ENCODE peak calls at places on chromosomes 2 and 18, in eight cellular contexts. One of them, this sample, is unnamed.

GRCh38 chr2:217289909-217290283 is 430.0 kb upstream of the TNP1 start:
- DNase-seq in cortex of kidney: no peak
- DNase-seq in frontal cortex: no peak
- DNase-seq in Peyer's patch: no peak
- DNase-seq in PC-3: peak; percentile 74
- DNase-seq in activated CD4-positive, alpha-beta T cell treated with anti-CD3 and anti-CD28 coated beads, Interleukin-2, amount 50 U/mL, for 4 hours: no peak
- DNase-seq in central memory CD8-positive, alpha-beta T cell: no peak
- DNase-seq in activated T-cell treated with anti-CD3 and anti-CD28 coated beads, Interleukin-2, amount 50 U/mL, for 48 hours: no peak
- DNase-seq in this sample: peak; percentile 93

GRCh38 chr2:62471816-62472215 is 34.2 kb downstream of the TMEM17 start:
- DNase-seq in cortex of kidney: no peak
- DNase-seq in frontal cortex: no peak
- DNase-seq in Peyer's patch: no peak
- DNase-seq in PC-3: no peak
- DNase-seq in activated CD4-positive, alpha-beta T cell treated with anti-CD3 and anti-CD28 coated beads, Interleukin-2, amount 50 U/mL, for 4 hours: no peak
- DNase-seq in central memory CD8-positive, alpha-beta T cell: no peak
- DNase-seq in activated T-cell treated with anti-CD3 and anti-CD28 coated beads, Interleukin-2, amount 50 U/mL, for 48 hours: no peak
- DNase-seq in this sample: no peak

GRCh38 chr2:102839668-102840388 is 78.0 kb downstream of the TMEM182 start:
- DNase-seq in cortex of kidney: no peak
- DNase-seq in frontal cortex: no peak
- DNase-seq in Peyer's patch: no peak
- DNase-seq in PC-3: peak; percentile 78
- DNase-seq in activated CD4-positive, alpha-beta T cell treated with anti-CD3 and anti-CD28 coated beads, Interleukin-2, amount 50 U/mL, for 4 hours: peak; percentile 9
- DNase-seq in central memory CD8-positive, alpha-beta T cell: no peak
- DNase-seq in activated T-cell treated with anti-CD3 and anti-CD28 coated beads, Interleukin-2, amount 50 U/mL, for 48 hours: peak; percentile 32
- DNase-seq in this sample: peak; percentile 53

GRCh38 chr2:100757621-100758394 is 62.1 kb upstream of the NPAS2 start:
- DNase-seq in cortex of kidney: no peak
- DNase-seq in frontal cortex: no peak
- DNase-seq in Peyer's patch: no peak
- DNase-seq in PC-3: peak; percentile 94
- DNase-seq in activated CD4-positive, alpha-beta T cell treated with anti-CD3 and anti-CD28 coated beads, Interleukin-2, amount 50 U/mL, for 4 hours: no peak
- DNase-seq in central memory CD8-positive, alpha-beta T cell: no peak
- DNase-seq in activated T-cell treated with anti-CD3 and anti-CD28 coated beads, Interleukin-2, amount 50 U/mL, for 48 hours: no peak
- DNase-seq in this sample: no peak

GRCh38 chr2:190947711-190948251 is 66.2 kb downstream of the STAT1 start:
- DNase-seq in cortex of kidney: no peak
- DNase-seq in frontal cortex: no peak
- DNase-seq in Peyer's patch: no peak
- DNase-seq in PC-3: peak; percentile 66
- DNase-seq in activated CD4-positive, alpha-beta T cell treated with anti-CD3 and anti-CD28 coated beads, Interleukin-2, amount 50 U/mL, for 4 hours: no peak
- DNase-seq in central memory CD8-positive, alpha-beta T cell: no peak
- DNase-seq in activated T-cell treated with anti-CD3 and anti-CD28 coated beads, Interleukin-2, amount 50 U/mL, for 48 hours: no peak
- DNase-seq in this sample: peak; percentile 33

GRCh38 chr2:63051795-63052333 is 1.2 kb downstream of the OTX1 start:
- DNase-seq in cortex of kidney: no peak
- DNase-seq in frontal cortex: no peak
- DNase-seq in Peyer's patch: no peak
- DNase-seq in PC-3: no peak
- DNase-seq in activated CD4-positive, alpha-beta T cell treated with anti-CD3 and anti-CD28 coated beads, Interleukin-2, amount 50 U/mL, for 4 hours: no peak
- DNase-seq in central memory CD8-positive, alpha-beta T cell: no peak
- DNase-seq in activated T-cell treated with anti-CD3 and anti-CD28 coated beads, Interleukin-2, amount 50 U/mL, for 48 hours: peak; percentile 27
- DNase-seq in this sample: no peak

GRCh38 chr18:35949903-35950627 is 22.4 kb upstream of the RMP24 start:
- DNase-seq in cortex of kidney: no peak
- DNase-seq in frontal cortex: peak; percentile 58
- DNase-seq in Peyer's patch: peak; percentile 30
- DNase-seq in PC-3: peak; percentile 41
- DNase-seq in activated CD4-positive, alpha-beta T cell treated with anti-CD3 and anti-CD28 coated beads, Interleukin-2, amount 50 U/mL, for 4 hours: peak; percentile 37
- DNase-seq in central memory CD8-positive, alpha-beta T cell: peak; percentile 25
- DNase-seq in activated T-cell treated with anti-CD3 and anti-CD28 coated beads, Interleukin-2, amount 50 U/mL, for 48 hours: peak; percentile 60
- DNase-seq in this sample: peak; percentile 76

GRCh38 chr2:222538535-222538934 is 114.2 kb downstream of the SGPP2 start:
- DNase-seq in cortex of kidney: no peak
- DNase-seq in frontal cortex: no peak
- DNase-seq in Peyer's patch: no peak
- DNase-seq in PC-3: no peak
- DNase-seq in activated CD4-positive, alpha-beta T cell treated with anti-CD3 and anti-CD28 coated beads, Interleukin-2, amount 50 U/mL, for 4 hours: no peak
- DNase-seq in central memory CD8-positive, alpha-beta T cell: no peak
- DNase-seq in activated T-cell treated with anti-CD3 and anti-CD28 coated beads, Interleukin-2, amount 50 U/mL, for 48 hours: no peak
- DNase-seq in this sample: no peak

GRCh38 chr2:15363142-15363541 is 198.0 kb downstream of the NBAS start:
- DNase-seq in cortex of kidney: no peak
- DNase-seq in frontal cortex: no peak
- DNase-seq in Peyer's patch: no peak
- DNase-seq in PC-3: peak; percentile 57
- DNase-seq in activated CD4-positive, alpha-beta T cell treated with anti-CD3 and anti-CD28 coated beads, Interleukin-2, amount 50 U/mL, for 4 hours: no peak
- DNase-seq in central memory CD8-positive, alpha-beta T cell: no peak
- DNase-seq in activated T-cell treated with anti-CD3 and anti-CD28 coated beads, Interleukin-2, amount 50 U/mL, for 48 hours: no peak
- DNase-seq in this sample: peak; percentile 29

GRCh38 chr2:75002007-75002406 is 43.6 kb downstream of the POLE4 start:
- DNase-seq in cortex of kidney: no peak
- DNase-seq in frontal cortex: no peak
- DNase-seq in Peyer's patch: no peak
- DNase-seq in PC-3: no peak
- DNase-seq in activated CD4-positive, alpha-beta T cell treated with anti-CD3 and anti-CD28 coated beads, Interleukin-2, amount 50 U/mL, for 4 hours: no peak
- DNase-seq in central memory CD8-positive, alpha-beta T cell: no peak
- DNase-seq in activated T-cell treated with anti-CD3 and anti-CD28 coated beads, Interleukin-2, amount 50 U/mL, for 48 hours: no peak
- DNase-seq in this sample: no peak

GRCh38 chr2:150426724-150427123 is 60.7 kb downstream of the RND3 start:
- DNase-seq in cortex of kidney: no peak
- DNase-seq in frontal cortex: no peak
- DNase-seq in Peyer's patch: no peak
- DNase-seq in PC-3: no peak
- DNase-seq in activated CD4-positive, alpha-beta T cell treated with anti-CD3 and anti-CD28 coated beads, Interleukin-2, amount 50 U/mL, for 4 hours: no peak
- DNase-seq in central memory CD8-positive, alpha-beta T cell: no peak
- DNase-seq in activated T-cell treated with anti-CD3 and anti-CD28 coated beads, Interleukin-2, amount 50 U/mL, for 48 hours: no peak
- DNase-seq in this sample: no peak

GRCh38 chr18:7307586-7307985 is 76.7 kb downstream of the LRRC30 start:
- DNase-seq in cortex of kidney: no peak
- DNase-seq in frontal cortex: no peak
- DNase-seq in Peyer's patch: no peak
- DNase-seq in PC-3: no peak
- DNase-seq in activated CD4-positive, alpha-beta T cell treated with anti-CD3 and anti-CD28 coated beads, Interleukin-2, amount 50 U/mL, for 4 hours: no peak
- DNase-seq in central memory CD8-positive, alpha-beta T cell: no peak
- DNase-seq in activated T-cell treated with anti-CD3 and anti-CD28 coated beads, Interleukin-2, amount 50 U/mL, for 48 hours: no peak
- DNase-seq in this sample: no peak

GRCh38 chr2:218270721-218271486 is 585 bp downstream of the PNKD start:
- DNase-seq in cortex of kidney: no peak
- DNase-seq in frontal cortex: no peak
- DNase-seq in Peyer's patch: no peak
- DNase-seq in PC-3: peak; percentile 37
- DNase-seq in activated CD4-positive, alpha-beta T cell treated with anti-CD3 and anti-CD28 coated beads, Interleukin-2, amount 50 U/mL, for 4 hours: no peak
- DNase-seq in central memory CD8-positive, alpha-beta T cell: no peak
- DNase-seq in activated T-cell treated with anti-CD3 and anti-CD28 coated beads, Interleukin-2, amount 50 U/mL, for 48 hours: no peak
- DNase-seq in this sample: no peak

GRCh38 chr2:121377676-121378075 is 92.7 kb upstream of the TFCP2L1 start:
- DNase-seq in cortex of kidney: no peak
- DNase-seq in frontal cortex: no peak
- DNase-seq in Peyer's patch: no peak
- DNase-seq in PC-3: no peak
- DNase-seq in activated CD4-positive, alpha-beta T cell treated with anti-CD3 and anti-CD28 coated beads, Interleukin-2, amount 50 U/mL, for 4 hours: no peak
- DNase-seq in central memory CD8-positive, alpha-beta T cell: no peak
- DNase-seq in activated T-cell treated with anti-CD3 and anti-CD28 coated beads, Interleukin-2, amount 50 U/mL, for 48 hours: no peak
- DNase-seq in this sample: no peak

GRCh38 chr2:26740890-26741302 is 23.2 kb upstream of the SLC35F6 start:
- DNase-seq in cortex of kidney: no peak
- DNase-seq in frontal cortex: no peak
- DNase-seq in Peyer's patch: no peak
- DNase-seq in PC-3: no peak
- DNase-seq in activated CD4-positive, alpha-beta T cell treated with anti-CD3 and anti-CD28 coated beads, Interleukin-2, amount 50 U/mL, for 4 hours: no peak
- DNase-seq in central memory CD8-positive, alpha-beta T cell: no peak
- DNase-seq in activated T-cell treated with anti-CD3 and anti-CD28 coated beads, Interleukin-2, amount 50 U/mL, for 48 hours: peak; percentile 35
- DNase-seq in this sample: peak; percentile 39

GRCh38 chr2:108560241-108560811 is 26.1 kb downstream of the LIMS1 start:
- DNase-seq in cortex of kidney: no peak
- DNase-seq in frontal cortex: no peak
- DNase-seq in Peyer's patch: no peak
- DNase-seq in PC-3: no peak
- DNase-seq in activated CD4-positive, alpha-beta T cell treated with anti-CD3 and anti-CD28 coated beads, Interleukin-2, amount 50 U/mL, for 4 hours: no peak
- DNase-seq in central memory CD8-positive, alpha-beta T cell: no peak
- DNase-seq in activated T-cell treated with anti-CD3 and anti-CD28 coated beads, Interleukin-2, amount 50 U/mL, for 48 hours: no peak
- DNase-seq in this sample: no peak

GRCh38 chr2:19250906-19251305 is 107.5 kb downstream of the OSR1 start:
- DNase-seq in cortex of kidney: no peak
- DNase-seq in frontal cortex: no peak
- DNase-seq in Peyer's patch: no peak
- DNase-seq in PC-3: no peak
- DNase-seq in activated CD4-positive, alpha-beta T cell treated with anti-CD3 and anti-CD28 coated beads, Interleukin-2, amount 50 U/mL, for 4 hours: no peak
- DNase-seq in central memory CD8-positive, alpha-beta T cell: no peak
- DNase-seq in activated T-cell treated with anti-CD3 and anti-CD28 coated beads, Interleukin-2, amount 50 U/mL, for 48 hours: no peak
- DNase-seq in this sample: peak; percentile 71

GRCh38 chr18:29184654-29185053 is 1007.7 kb upstream of the CDH2 start:
- DNase-seq in cortex of kidney: no peak
- DNase-seq in frontal cortex: no peak
- DNase-seq in Peyer's patch: no peak
- DNase-seq in PC-3: peak; percentile 75
- DNase-seq in activated CD4-positive, alpha-beta T cell treated with anti-CD3 and anti-CD28 coated beads, Interleukin-2, amount 50 U/mL, for 4 hours: no peak
- DNase-seq in central memory CD8-positive, alpha-beta T cell: no peak
- DNase-seq in activated T-cell treated with anti-CD3 and anti-CD28 coated beads, Interleukin-2, amount 50 U/mL, for 48 hours: no peak
- DNase-seq in this sample: peak; percentile 17

GRCh38 chr2:196955036-196955435 is 28.5 kb upstream of the PGAP1 start:
- DNase-seq in cortex of kidney: no peak
- DNase-seq in frontal cortex: no peak
- DNase-seq in Peyer's patch: no peak
- DNase-seq in PC-3: no peak
- DNase-seq in activated CD4-positive, alpha-beta T cell treated with anti-CD3 and anti-CD28 coated beads, Interleukin-2, amount 50 U/mL, for 4 hours: no peak
- DNase-seq in central memory CD8-positive, alpha-beta T cell: no peak
- DNase-seq in activated T-cell treated with anti-CD3 and anti-CD28 coated beads, Interleukin-2, amount 50 U/mL, for 48 hours: no peak
- DNase-seq in this sample: no peak

GRCh38 chr18:12766986-12767433 is 64.2 kb downstream of the PSMG2 start:
- DNase-seq in cortex of kidney: no peak
- DNase-seq in frontal cortex: no peak
- DNase-seq in Peyer's patch: no peak
- DNase-seq in PC-3: no peak
- DNase-seq in activated CD4-positive, alpha-beta T cell treated with anti-CD3 and anti-CD28 coated beads, Interleukin-2, amount 50 U/mL, for 4 hours: no peak
- DNase-seq in central memory CD8-positive, alpha-beta T cell: no peak
- DNase-seq in activated T-cell treated with anti-CD3 and anti-CD28 coated beads, Interleukin-2, amount 50 U/mL, for 48 hours: no peak
- DNase-seq in this sample: no peak

GRCh38 chr2:99771691-99772333 is 282.0 kb upstream of the REV1 start:
- DNase-seq in cortex of kidney: no peak
- DNase-seq in frontal cortex: no peak
- DNase-seq in Peyer's patch: no peak
- DNase-seq in PC-3: no peak
- DNase-seq in activated CD4-positive, alpha-beta T cell treated with anti-CD3 and anti-CD28 coated beads, Interleukin-2, amount 50 U/mL, for 4 hours: no peak
- DNase-seq in central memory CD8-positive, alpha-beta T cell: no peak
- DNase-seq in activated T-cell treated with anti-CD3 and anti-CD28 coated beads, Interleukin-2, amount 50 U/mL, for 48 hours: no peak
- DNase-seq in this sample: no peak

GRCh38 chr2:191926671-191927070 is 79.8 kb upstream of the CAVIN2 start:
- DNase-seq in cortex of kidney: no peak
- DNase-seq in frontal cortex: no peak
- DNase-seq in Peyer's patch: no peak
- DNase-seq in PC-3: no peak
- DNase-seq in activated CD4-positive, alpha-beta T cell treated with anti-CD3 and anti-CD28 coated beads, Interleukin-2, amount 50 U/mL, for 4 hours: no peak
- DNase-seq in central memory CD8-positive, alpha-beta T cell: no peak
- DNase-seq in activated T-cell treated with anti-CD3 and anti-CD28 coated beads, Interleukin-2, amount 50 U/mL, for 48 hours: no peak
- DNase-seq in this sample: no peak

GRCh38 chr2:2703792-2704191 is 372.7 kb upstream of the MYT1L start:
- DNase-seq in cortex of kidney: no peak
- DNase-seq in frontal cortex: no peak
- DNase-seq in Peyer's patch: no peak
- DNase-seq in PC-3: no peak
- DNase-seq in activated CD4-positive, alpha-beta T cell treated with anti-CD3 and anti-CD28 coated beads, Interleukin-2, amount 50 U/mL, for 4 hours: no peak
- DNase-seq in central memory CD8-positive, alpha-beta T cell: no peak
- DNase-seq in activated T-cell treated with anti-CD3 and anti-CD28 coated beads, Interleukin-2, amount 50 U/mL, for 48 hours: no peak
- DNase-seq in this sample: no peak

GRCh38 chr18:72207280-72207679 is 336.9 kb downstream of the CBLN2 start:
- DNase-seq in cortex of kidney: no peak
- DNase-seq in frontal cortex: no peak
- DNase-seq in Peyer's patch: no peak
- DNase-seq in PC-3: no peak
- DNase-seq in activated CD4-positive, alpha-beta T cell treated with anti-CD3 and anti-CD28 coated beads, Interleukin-2, amount 50 U/mL, for 4 hours: no peak
- DNase-seq in central memory CD8-positive, alpha-beta T cell: no peak
- DNase-seq in activated T-cell treated with anti-CD3 and anti-CD28 coated beads, Interleukin-2, amount 50 U/mL, for 48 hours: no peak
- DNase-seq in this sample: no peak

GRCh38 chr2:126627623-126628022 is 28.3 kb upstream of the GYPC start:
- DNase-seq in cortex of kidney: no peak
- DNase-seq in frontal cortex: no peak
- DNase-seq in Peyer's patch: no peak
- DNase-seq in PC-3: no peak
- DNase-seq in activated CD4-positive, alpha-beta T cell treated with anti-CD3 and anti-CD28 coated beads, Interleukin-2, amount 50 U/mL, for 4 hours: no peak
- DNase-seq in central memory CD8-positive, alpha-beta T cell: no peak
- DNase-seq in activated T-cell treated with anti-CD3 and anti-CD28 coated beads, Interleukin-2, amount 50 U/mL, for 48 hours: no peak
- DNase-seq in this sample: peak; percentile 24

GRCh38 chr2:70116936-70117554 is 29.8 kb downstream of the PCBP1 start:
- DNase-seq in cortex of kidney: no peak
- DNase-seq in frontal cortex: no peak
- DNase-seq in Peyer's patch: no peak
- DNase-seq in PC-3: no peak
- DNase-seq in activated CD4-positive, alpha-beta T cell treated with anti-CD3 and anti-CD28 coated beads, Interleukin-2, amount 50 U/mL, for 4 hours: no peak
- DNase-seq in central memory CD8-positive, alpha-beta T cell: no peak
- DNase-seq in activated T-cell treated with anti-CD3 and anti-CD28 coated beads, Interleukin-2, amount 50 U/mL, for 48 hours: no peak
- DNase-seq in this sample: no peak

GRCh38 chr2:161170917-161171594 is 10.8 kb downstream of the TANK start:
- DNase-seq in cortex of kidney: no peak
- DNase-seq in frontal cortex: no peak
- DNase-seq in Peyer's patch: no peak
- DNase-seq in PC-3: no peak
- DNase-seq in activated CD4-positive, alpha-beta T cell treated with anti-CD3 and anti-CD28 coated beads, Interleukin-2, amount 50 U/mL, for 4 hours: no peak
- DNase-seq in central memory CD8-positive, alpha-beta T cell: no peak
- DNase-seq in activated T-cell treated with anti-CD3 and anti-CD28 coated beads, Interleukin-2, amount 50 U/mL, for 48 hours: no peak
- DNase-seq in this sample: peak; percentile 65

GRCh38 chr18:32549248-32549842 is 78.7 kb upstream of the GAREM1 start:
- DNase-seq in cortex of kidney: no peak
- DNase-seq in frontal cortex: no peak
- DNase-seq in Peyer's patch: no peak
- DNase-seq in PC-3: peak; percentile 49
- DNase-seq in activated CD4-positive, alpha-beta T cell treated with anti-CD3 and anti-CD28 coated beads, Interleukin-2, amount 50 U/mL, for 4 hours: peak; percentile 27
- DNase-seq in central memory CD8-positive, alpha-beta T cell: no peak
- DNase-seq in activated T-cell treated with anti-CD3 and anti-CD28 coated beads, Interleukin-2, amount 50 U/mL, for 48 hours: peak; percentile 49
- DNase-seq in this sample: peak; percentile 68

GRCh38 chr2:185970148-185970852 is 231.7 kb downstream of the FSIP2 start:
- DNase-seq in cortex of kidney: no peak
- DNase-seq in frontal cortex: no peak
- DNase-seq in Peyer's patch: no peak
- DNase-seq in PC-3: no peak
- DNase-seq in activated CD4-positive, alpha-beta T cell treated with anti-CD3 and anti-CD28 coated beads, Interleukin-2, amount 50 U/mL, for 4 hours: no peak
- DNase-seq in central memory CD8-positive, alpha-beta T cell: no peak
- DNase-seq in activated T-cell treated with anti-CD3 and anti-CD28 coated beads, Interleukin-2, amount 50 U/mL, for 48 hours: no peak
- DNase-seq in this sample: no peak